ENCODE peak calls at places on chromosomes 12 and 14, in five cellular contexts. G is GM23338, S is GM12878, Y is K562, N is HepG2. M is an unnamed sample.

GRCh38 chr12:6536894-6537579 is 2.7 kb downstream of the GAPDH start:
- DNase-seq in G (no peak), S (no peak), Y (no peak), N (peak; percentile 3), M (peak; percentile 37)

GRCh38 chr12:46664771-46665287 is 161.0 kb downstream of the SLC38A4 start:
- DNase-seq in G (no peak), S (peak; percentile 7), Y (no peak), N (peak; percentile 83), M (peak; percentile 76)

GRCh38 chr12:68416826-68417225 is 84.7 kb upstream of the MDM1 start:
- DNase-seq in G (no peak), S (no peak), Y (no peak), N (no peak), M (no peak)

GRCh38 chr12:32336261-32336660 is 63.1 kb upstream of the FGD4 start:
- DNase-seq in G (no peak), S (no peak), Y (no peak), N (no peak), M (no peak)

GRCh38 chr12:9869307-9870161 is at the start of gene CLEC2B:
- DNase-seq in G (no peak), S (peak; percentile 40), Y (no peak), N (no peak), M (peak; percentile 42)

GRCh38 chr14:57275023-57275664 is 6.4 kb downstream of the AP5M1 start:
- DNase-seq in G (no peak), S (no peak), Y (no peak), N (no peak), M (no peak)

GRCh38 chr12:69916541-69917270 is 91.7 kb downstream of the MYRFL start:
- DNase-seq in G (no peak), S (no peak), Y (no peak), N (no peak), M (no peak)

GRCh38 chr12:115079760-115080159 is 395.8 kb upstream of the TBX3 start:
- DNase-seq in G (no peak), S (no peak), Y (no peak), N (no peak), M (no peak)

GRCh38 chr12:20950248-20950647 is 139.7 kb downstream of the SLCO1B3 start:
- DNase-seq in G (peak; percentile 55), S (peak; percentile 4), Y (peak; percentile 5), N (peak; percentile 6), M (no peak)

GRCh38 chr12:14995583-14996425 is 23.0 kb downstream of the PDE6H start:
- DNase-seq in G (peak; percentile 62), S (peak; percentile 34), Y (peak; percentile 6), N (peak; percentile 52), M (peak; percentile 25)

GRCh38 chr14:64970776-64971451 is 1.2 kb downstream of the RAB15 start:
- DNase-seq in G (peak; percentile 48), S (no peak), Y (no peak), N (no peak), M (peak; percentile 46)

GRCh38 chr12:122850048-122850445 is 14.8 kb downstream of the HIP1R start:
- DNase-seq in G (no peak), S (no peak), Y (no peak), N (no peak), M (no peak)

GRCh38 chr14:50920482-50921225 is 23.6 kb downstream of the PYGL start:
- DNase-seq in G (peak; percentile 50), S (no peak), Y (no peak), N (peak; percentile 90), M (no peak)

GRCh38 chr14:104931771-104932675 is 7.3 kb downstream of the PLD4 start:
- DNase-seq in G (peak; percentile 57), S (no peak), Y (no peak), N (no peak), M (no peak)

GRCh38 chr12:19415563-19415962 is 23.7 kb upstream of the AEBP2 start:
- DNase-seq in G (no peak), S (no peak), Y (no peak), N (no peak), M (no peak)

GRCh38 chr12:79688376-79689040 is 2.3 kb downstream of the PAWR start:
- DNase-seq in G (no peak), S (no peak), Y (no peak), N (no peak), M (no peak)

GRCh38 chr12:6974180-6974579 is 3.5 kb downstream of the EMG1 start:
- DNase-seq in G (no peak), S (no peak), Y (no peak), N (no peak), M (no peak)

GRCh38 chr12:93533310-93533709 is 39.2 kb upstream of the SOCS2 start:
- DNase-seq in G (no peak), S (no peak), Y (no peak), N (no peak), M (no peak)

GRCh38 chr12:110079477-110080400 is 31.4 kb upstream of the C12orf76 start:
- DNase-seq in G (peak; percentile 28), S (peak; percentile 86), Y (peak; percentile 84), N (peak; percentile 96), M (peak; percentile 63)

GRCh38 chr14:38158468-38158867 is 49.2 kb upstream of the SSTR1 start:
- DNase-seq in G (no peak), S (no peak), Y (no peak), N (no peak), M (no peak)

GRCh38 chr12:4807116-4807783 is 87.0 kb downstream of the GALNT8 start:
- DNase-seq in G (no peak), S (no peak), Y (no peak), N (no peak), M (no peak)

GRCh38 chr14:104871145-104871655 is 6.1 kb downstream of the CEP170B start:
- DNase-seq in G (no peak), S (no peak), Y (no peak), N (no peak), M (no peak)

GRCh38 chr14:63673255-63673654 is 31.6 kb upstream of the WDR89 start:
- DNase-seq in G (no peak), S (no peak), Y (no peak), N (no peak), M (no peak)

GRCh38 chr14:65495196-65495595 is 82.7 kb downstream of the FUT8 start:
- DNase-seq in G (no peak), S (no peak), Y (no peak), N (no peak), M (no peak)

GRCh38 chr12:121657305-121658008 is 12.0 kb downstream of the MORN3 start:
- DNase-seq in G (no peak), S (no peak), Y (peak; percentile 5), N (no peak), M (no peak)

GRCh38 chr12:3697311-3697870 is 55.5 kb downstream of the CRACR2A start:
- DNase-seq in G (no peak), S (no peak), Y (no peak), N (no peak), M (no peak)

GRCh38 chr14:73625686-73626085 is 13.4 kb downstream of the ACOT6 start:
- DNase-seq in G (no peak), S (no peak), Y (no peak), N (no peak), M (no peak)

GRCh38 chr14:100747021-100747586 is 20.4 kb downstream of the DLK1 start:
- DNase-seq in G (no peak), S (no peak), Y (no peak), N (peak; percentile 55), M (peak; percentile 51)

GRCh38 chr12:8698830-8699330 is 1.1 kb downstream of the RIMKLB start:
- DNase-seq in G (no peak), S (no peak), Y (no peak), N (no peak), M (no peak)
- TF ChIP-seq JUNB in G (no peak), S (no peak), Y (no peak), N (no peak), M (no peak)

DNA sequence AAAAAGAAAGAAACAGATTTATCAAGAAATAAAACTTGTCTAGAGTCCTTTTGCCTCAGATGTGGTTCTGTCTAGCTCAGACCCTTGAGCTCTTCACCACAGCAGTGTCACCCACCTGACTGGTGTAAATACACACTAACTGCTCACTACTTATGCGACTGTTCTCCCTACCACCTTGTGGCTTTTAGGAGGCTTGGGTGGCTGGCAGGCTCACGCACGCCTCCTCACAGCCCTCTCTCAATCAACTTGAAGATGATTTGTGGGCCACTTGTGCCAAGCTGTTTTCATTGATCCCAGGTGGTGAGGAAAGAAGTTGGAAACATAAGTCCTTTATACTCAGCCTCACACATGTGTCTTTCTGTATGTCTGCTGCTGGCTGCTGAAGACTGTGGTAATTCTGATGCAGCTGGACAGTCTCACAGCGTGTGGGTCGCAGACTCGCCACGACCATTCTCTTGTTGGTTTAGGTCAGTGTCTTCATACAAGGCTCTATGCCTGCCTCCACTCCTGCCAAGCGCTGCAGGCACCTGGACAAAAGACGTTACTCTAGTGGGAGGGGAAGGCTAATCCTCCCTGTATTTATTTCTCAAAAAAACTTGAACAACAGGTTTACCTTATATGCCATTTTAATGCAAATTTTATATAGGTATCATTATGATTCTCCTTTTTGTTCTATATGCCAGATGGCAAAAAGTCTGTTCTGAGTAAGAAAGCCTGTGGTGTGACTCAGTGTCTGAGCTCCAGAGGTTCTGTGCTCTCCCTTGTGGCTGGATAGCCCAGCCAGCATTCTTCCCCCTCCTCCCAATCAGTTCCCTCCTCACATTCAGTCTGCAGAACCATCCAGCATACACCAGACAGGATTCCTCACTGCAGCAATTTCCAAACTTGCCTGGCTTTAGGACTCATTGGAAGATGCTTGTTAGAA is 115.5 kb downstream of the DIP2B start:
- DNase-seq in G (peak; percentile 46), S (no peak), Y (no peak), N (no peak), M (no peak)
- TF ChIP-seq JUNB in G (no peak), S (peak; percentile 81), Y (no peak), N (no peak), M (no peak)

GRCh38 chr14:90419200-90419599 is 22.4 kb downstream of the CALM1 start:
- DNase-seq in G (no peak), S (no peak), Y (no peak), N (no peak), M (peak; percentile 80)
- TF ChIP-seq JUNB in G (no peak), S (no peak), Y (no peak), N (no peak), M (no peak)

DNA sequence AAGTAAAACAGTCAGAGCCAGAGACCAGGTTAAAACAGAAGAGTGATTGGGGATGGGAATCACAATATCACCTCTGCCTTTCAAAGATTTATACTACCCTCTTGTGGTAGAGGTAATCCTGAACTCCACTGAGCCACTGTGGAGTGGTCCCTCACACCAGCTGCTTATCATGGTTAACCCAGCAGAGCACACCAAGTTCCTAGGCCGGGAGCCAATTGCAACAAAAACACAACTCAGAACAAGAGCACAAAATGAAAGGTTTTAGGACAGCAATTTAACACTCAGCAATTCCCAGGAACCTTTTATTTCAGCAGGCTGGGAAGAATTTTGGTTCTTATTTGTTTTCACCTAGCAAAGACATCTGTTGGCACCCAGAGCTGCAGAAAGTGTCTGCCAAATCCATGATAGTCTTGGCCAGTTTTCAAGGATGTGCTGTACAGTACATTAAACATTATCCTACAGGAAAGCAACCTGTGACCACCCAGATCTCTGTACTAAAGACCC is 220.5 kb upstream of the ATXN7L3B start:
- DNase-seq in G (peak; percentile 74), S (no peak), Y (no peak), N (no peak), M (peak; percentile 75)
- TF ChIP-seq JUNB in G (no peak), S (no peak), Y (no peak), N (no peak), M (peak; percentile 29)